ENCODE peak calls at places on chromosomes 11 and 22, in ten cellular contexts. One of them, this sample, is unnamed.

GRCh38 chr11:110130642-110131238 is 37.5 kb downstream of the ZC3H12C start:
- DNase-seq in suprapubic skin: no peak
- DNase-seq in Calu3: no peak
- DNase-seq in ovary: no peak
- DNase-seq in GM10248: no peak
- DNase-seq in breast epithelium: no peak
- DNase-seq in astrocyte of the spinal cord: peak
- DNase-seq in fibroblast of pulmonary artery: peak
- DNase-seq in nephron progenitor cell: no peak
- DNase-seq in transverse colon: peak
- DNase-seq in this sample: no peak

GRCh38 chr11:129620705-129621104 is 194.9 kb upstream of the TMEM45B start:
- DNase-seq in Calu3: no peak
- DNase-seq in transverse colon: no peak
- DNase-seq in fibroblast of pulmonary artery: no peak
- DNase-seq in GM10248: no peak
- DNase-seq in astrocyte of the spinal cord: peak
- DNase-seq in nephron progenitor cell: no peak
- DNase-seq in breast epithelium: no peak
- DNase-seq in ovary: no peak
- DNase-seq in suprapubic skin: no peak
- DNase-seq in this sample: no peak

GRCh38 chr22:19291218-19291579 is 320 bp downstream of the CLTCL1 start:
- DNase-seq in transverse colon: peak
- DNase-seq in fibroblast of pulmonary artery: peak
- DNase-seq in suprapubic skin: peak
- DNase-seq in breast epithelium: no peak
- DNase-seq in astrocyte of the spinal cord: peak
- DNase-seq in nephron progenitor cell: peak
- DNase-seq in ovary: peak
- DNase-seq in Calu3: peak
- DNase-seq in GM10248: peak
- DNase-seq in this sample: no peak

GRCh38 chr11:8593935-8594909 is at the start of gene STK33:
- DNase-seq in Calu3: peak
- DNase-seq in GM10248: peak
- DNase-seq in breast epithelium: no peak
- DNase-seq in suprapubic skin: no peak
- DNase-seq in fibroblast of pulmonary artery: peak
- DNase-seq in transverse colon: peak
- DNase-seq in ovary: peak
- DNase-seq in astrocyte of the spinal cord: peak
- DNase-seq in nephron progenitor cell: peak
- DNase-seq in this sample: no peak

GRCh38 chr11:68347345-68347744 is 35.0 kb downstream of the LRP5 start:
- DNase-seq in nephron progenitor cell: no peak
- DNase-seq in suprapubic skin: no peak
- DNase-seq in breast epithelium: no peak
- DNase-seq in astrocyte of the spinal cord: no peak
- DNase-seq in Calu3: no peak
- DNase-seq in transverse colon: no peak
- DNase-seq in ovary: no peak
- DNase-seq in fibroblast of pulmonary artery: no peak
- DNase-seq in GM10248: no peak
- DNase-seq in this sample: no peak

GRCh38 chr22:46053563-46054090 is 76.7 kb upstream of the WNT7B start:
- DNase-seq in ovary: peak
- DNase-seq in astrocyte of the spinal cord: peak
- DNase-seq in nephron progenitor cell: no peak
- DNase-seq in GM10248: no peak
- DNase-seq in transverse colon: peak
- DNase-seq in breast epithelium: peak
- DNase-seq in suprapubic skin: peak
- DNase-seq in fibroblast of pulmonary artery: peak
- DNase-seq in Calu3: peak
- DNase-seq in this sample: no peak

GRCh38 chr11:59614277-59615131 is 1.1 kb downstream of the OSBP start:
- DNase-seq in breast epithelium: no peak
- DNase-seq in ovary: no peak
- DNase-seq in GM10248: no peak
- DNase-seq in astrocyte of the spinal cord: no peak
- DNase-seq in fibroblast of pulmonary artery: peak
- DNase-seq in nephron progenitor cell: no peak
- DNase-seq in Calu3: no peak
- DNase-seq in transverse colon: no peak
- DNase-seq in suprapubic skin: no peak
- DNase-seq in this sample: no peak

GRCh38 chr11:106032861-106033260 is 10.8 kb upstream of the MSANTD4 start:
- DNase-seq in ovary: no peak
- DNase-seq in Calu3: no peak
- DNase-seq in suprapubic skin: no peak
- DNase-seq in GM10248: no peak
- DNase-seq in nephron progenitor cell: no peak
- DNase-seq in astrocyte of the spinal cord: peak
- DNase-seq in transverse colon: no peak
- DNase-seq in breast epithelium: no peak
- DNase-seq in fibroblast of pulmonary artery: no peak
- DNase-seq in this sample: no peak

DNA sequence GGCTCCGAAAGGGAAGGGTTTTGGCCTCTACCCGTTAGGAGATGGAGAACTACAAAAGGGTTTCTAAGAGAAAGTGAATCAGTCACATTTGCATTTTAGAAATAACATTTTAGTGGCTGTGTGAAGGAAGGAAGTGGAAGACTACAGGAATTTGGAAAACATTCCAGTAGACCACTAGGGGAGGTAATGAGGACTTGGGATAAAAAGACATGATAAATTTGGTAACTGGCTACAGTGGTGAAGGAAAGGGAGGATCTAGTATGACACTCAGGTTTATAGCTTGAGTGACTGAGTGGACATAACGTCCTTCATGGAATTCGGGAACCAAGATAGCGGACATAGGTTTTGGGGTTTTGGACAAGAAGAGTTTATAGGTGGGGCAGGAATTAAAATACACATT is 7.0 kb upstream of the RRM1 start:
- DNase-seq in astrocyte of the spinal cord: peak
- DNase-seq in transverse colon: no peak
- DNase-seq in breast epithelium: no peak
- DNase-seq in fibroblast of pulmonary artery: no peak
- DNase-seq in nephron progenitor cell: no peak
- DNase-seq in suprapubic skin: no peak
- DNase-seq in GM10248: no peak
- DNase-seq in Calu3: no peak
- DNase-seq in ovary: no peak
- DNase-seq in this sample: no peak
- TF ChIP-seq CTCF in astrocyte of the spinal cord: peak
- TF ChIP-seq CTCF in transverse colon: no peak
- TF ChIP-seq CTCF in breast epithelium: no peak
- TF ChIP-seq CTCF in fibroblast of pulmonary artery: peak
- TF ChIP-seq CTCF in nephron progenitor cell: peak
- TF ChIP-seq CTCF in suprapubic skin: no peak
- TF ChIP-seq CTCF in GM10248: no peak
- TF ChIP-seq CTCF in Calu3: no peak
- TF ChIP-seq CTCF in ovary: no peak
- TF ChIP-seq CTCF in this sample: peak

GRCh38 chr11:11895672-11896071 is 53.9 kb downstream of the USP47 start:
- DNase-seq in transverse colon: no peak
- DNase-seq in GM10248: no peak
- DNase-seq in ovary: no peak
- DNase-seq in fibroblast of pulmonary artery: peak
- DNase-seq in breast epithelium: no peak
- DNase-seq in suprapubic skin: no peak
- DNase-seq in nephron progenitor cell: no peak
- DNase-seq in astrocyte of the spinal cord: no peak
- DNase-seq in Calu3: no peak
- DNase-seq in this sample: no peak
- TF ChIP-seq CTCF in transverse colon: no peak
- TF ChIP-seq CTCF in GM10248: no peak
- TF ChIP-seq CTCF in ovary: no peak
- TF ChIP-seq CTCF in fibroblast of pulmonary artery: peak
- TF ChIP-seq CTCF in breast epithelium: no peak
- TF ChIP-seq CTCF in suprapubic skin: no peak
- TF ChIP-seq CTCF in nephron progenitor cell: no peak
- TF ChIP-seq CTCF in astrocyte of the spinal cord: peak
- TF ChIP-seq CTCF in Calu3: peak
- TF ChIP-seq CTCF in this sample: peak

GRCh38 chr11:119155733-119156492 is 7.1 kb downstream of the ABCG4 start:
- DNase-seq in nephron progenitor cell: peak
- DNase-seq in GM10248: no peak
- DNase-seq in astrocyte of the spinal cord: no peak
- DNase-seq in fibroblast of pulmonary artery: no peak
- DNase-seq in suprapubic skin: no peak
- DNase-seq in ovary: no peak
- DNase-seq in breast epithelium: no peak
- DNase-seq in Calu3: peak
- DNase-seq in transverse colon: peak
- DNase-seq in this sample: no peak

GRCh38 chr11:119152604-119153003 is 3.8 kb downstream of the ABCG4 start:
- DNase-seq in breast epithelium: no peak
- DNase-seq in nephron progenitor cell: no peak
- DNase-seq in GM10248: no peak
- DNase-seq in Calu3: no peak
- DNase-seq in fibroblast of pulmonary artery: no peak
- DNase-seq in astrocyte of the spinal cord: no peak
- DNase-seq in transverse colon: no peak
- DNase-seq in suprapubic skin: no peak
- DNase-seq in ovary: no peak
- DNase-seq in this sample: no peak

GRCh38 chr11:119154178-119154577 is 5.3 kb downstream of the ABCG4 start:
- DNase-seq in suprapubic skin: no peak
- DNase-seq in transverse colon: no peak
- DNase-seq in ovary: no peak
- DNase-seq in fibroblast of pulmonary artery: no peak
- DNase-seq in nephron progenitor cell: no peak
- DNase-seq in breast epithelium: no peak
- DNase-seq in astrocyte of the spinal cord: no peak
- DNase-seq in GM10248: no peak
- DNase-seq in Calu3: no peak
- DNase-seq in this sample: no peak

GRCh38 chr11:119152043-119152442 is 3.2 kb downstream of the ABCG4 start:
- DNase-seq in Calu3: no peak
- DNase-seq in GM10248: no peak
- DNase-seq in transverse colon: no peak
- DNase-seq in ovary: no peak
- DNase-seq in astrocyte of the spinal cord: no peak
- DNase-seq in fibroblast of pulmonary artery: no peak
- DNase-seq in suprapubic skin: no peak
- DNase-seq in breast epithelium: no peak
- DNase-seq in nephron progenitor cell: no peak
- DNase-seq in this sample: no peak

DNA sequence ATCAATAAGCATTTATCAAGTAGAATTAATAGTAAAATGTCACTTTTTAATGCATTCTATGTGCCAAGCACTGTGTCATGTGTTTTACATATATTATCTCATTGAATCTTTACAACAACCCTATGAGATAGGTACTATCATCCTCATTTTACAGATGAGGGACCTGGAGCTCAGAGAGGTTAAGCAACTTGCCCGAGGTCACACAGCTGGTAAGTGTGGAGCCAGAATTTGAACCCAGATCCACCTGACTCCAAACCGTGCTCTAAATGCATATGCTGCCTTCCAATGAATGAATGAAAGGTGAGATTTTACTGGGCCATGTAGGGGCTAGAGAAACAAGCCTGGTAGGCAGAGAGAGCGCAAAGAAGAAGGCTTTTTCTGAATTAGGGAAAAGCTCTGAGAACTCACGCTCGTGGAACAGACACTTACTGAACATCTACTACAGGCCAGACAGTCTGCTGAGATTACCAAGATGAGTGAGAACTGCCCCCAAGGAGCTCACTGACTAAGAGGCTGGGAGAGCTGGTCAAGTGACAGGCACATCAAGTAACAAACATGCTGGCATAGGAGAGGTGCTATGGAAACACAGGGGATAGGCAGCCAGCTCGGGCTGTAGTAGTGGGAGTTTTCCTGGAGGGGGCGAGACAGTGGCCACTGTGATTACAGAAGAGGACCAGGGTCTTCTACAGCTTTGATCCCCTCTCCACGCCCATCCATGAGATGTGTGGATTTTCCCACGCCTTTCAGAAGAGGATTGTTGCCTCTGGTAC is 4.4 kb downstream of the ABCG4 start:
- DNase-seq in GM10248: no peak
- DNase-seq in Calu3: no peak
- DNase-seq in fibroblast of pulmonary artery: no peak
- DNase-seq in breast epithelium: no peak
- DNase-seq in transverse colon: no peak
- DNase-seq in suprapubic skin: no peak
- DNase-seq in ovary: no peak
- DNase-seq in astrocyte of the spinal cord: no peak
- DNase-seq in nephron progenitor cell: no peak
- DNase-seq in this sample: no peak
- TF ChIP-seq CTCF in GM10248: no peak
- TF ChIP-seq CTCF in Calu3: no peak
- TF ChIP-seq CTCF in fibroblast of pulmonary artery: no peak
- TF ChIP-seq CTCF in breast epithelium: no peak
- TF ChIP-seq CTCF in transverse colon: no peak
- TF ChIP-seq CTCF in suprapubic skin: no peak
- TF ChIP-seq CTCF in ovary: no peak
- TF ChIP-seq CTCF in astrocyte of the spinal cord: no peak
- TF ChIP-seq CTCF in nephron progenitor cell: peak
- TF ChIP-seq CTCF in this sample: peak

GRCh38 chr22:47593291-47593690 is 830.8 kb downstream of the TBC1D22A start:
- DNase-seq in suprapubic skin: peak
- DNase-seq in Calu3: no peak
- DNase-seq in nephron progenitor cell: no peak
- DNase-seq in fibroblast of pulmonary artery: no peak
- DNase-seq in ovary: no peak
- DNase-seq in astrocyte of the spinal cord: no peak
- DNase-seq in breast epithelium: no peak
- DNase-seq in transverse colon: no peak
- DNase-seq in GM10248: no peak
- DNase-seq in this sample: no peak

GRCh38 chr22:47596176-47596690 is 833.8 kb downstream of the TBC1D22A start:
- DNase-seq in suprapubic skin: peak
- DNase-seq in nephron progenitor cell: no peak
- DNase-seq in astrocyte of the spinal cord: no peak
- DNase-seq in breast epithelium: no peak
- DNase-seq in Calu3: no peak
- DNase-seq in transverse colon: no peak
- DNase-seq in fibroblast of pulmonary artery: no peak
- DNase-seq in ovary: no peak
- DNase-seq in GM10248: no peak
- DNase-seq in this sample: no peak

GRCh38 chr22:47597041-47597440 is 834.6 kb downstream of the TBC1D22A start:
- DNase-seq in astrocyte of the spinal cord: no peak
- DNase-seq in ovary: no peak
- DNase-seq in nephron progenitor cell: no peak
- DNase-seq in GM10248: no peak
- DNase-seq in suprapubic skin: peak
- DNase-seq in breast epithelium: no peak
- DNase-seq in Calu3: no peak
- DNase-seq in fibroblast of pulmonary artery: no peak
- DNase-seq in transverse colon: no peak
- DNase-seq in this sample: no peak

GRCh38 chr22:47593911-47594311 is 831.5 kb downstream of the TBC1D22A start:
- DNase-seq in suprapubic skin: peak
- DNase-seq in breast epithelium: no peak
- DNase-seq in GM10248: no peak
- DNase-seq in transverse colon: no peak
- DNase-seq in astrocyte of the spinal cord: no peak
- DNase-seq in fibroblast of pulmonary artery: no peak
- DNase-seq in nephron progenitor cell: no peak
- DNase-seq in ovary: no peak
- DNase-seq in Calu3: no peak
- DNase-seq in this sample: no peak

DNA sequence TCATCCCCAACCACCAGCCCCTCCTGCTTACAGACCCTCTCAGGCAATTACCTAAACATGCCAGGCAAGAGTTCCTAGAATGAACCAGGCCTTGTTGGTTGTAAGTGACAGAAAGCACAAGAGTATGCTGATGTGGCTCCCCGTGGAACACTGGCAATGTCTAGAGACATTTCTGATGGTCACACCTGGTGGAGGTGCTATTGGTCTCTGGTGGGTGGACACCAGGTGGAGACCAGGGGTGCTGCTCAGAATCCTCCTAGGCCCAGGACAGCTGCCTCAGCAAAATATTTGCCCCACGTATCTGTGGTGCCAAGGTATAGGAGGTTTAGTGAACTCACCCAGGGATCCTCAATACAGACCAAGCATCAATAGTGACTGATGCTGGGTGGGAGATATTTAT is 832.7 kb downstream of the TBC1D22A start:
- DNase-seq in astrocyte of the spinal cord: no peak
- DNase-seq in GM10248: no peak
- DNase-seq in breast epithelium: no peak
- DNase-seq in fibroblast of pulmonary artery: no peak
- DNase-seq in transverse colon: no peak
- DNase-seq in Calu3: no peak
- DNase-seq in ovary: no peak
- DNase-seq in nephron progenitor cell: no peak
- DNase-seq in suprapubic skin: peak
- DNase-seq in this sample: no peak
- TF ChIP-seq CTCF in astrocyte of the spinal cord: no peak
- TF ChIP-seq CTCF in GM10248: no peak
- TF ChIP-seq CTCF in breast epithelium: no peak
- TF ChIP-seq CTCF in fibroblast of pulmonary artery: no peak
- TF ChIP-seq CTCF in transverse colon: no peak
- TF ChIP-seq CTCF in Calu3: no peak
- TF ChIP-seq CTCF in ovary: no peak
- TF ChIP-seq CTCF in nephron progenitor cell: no peak
- TF ChIP-seq CTCF in suprapubic skin: no peak
- TF ChIP-seq CTCF in this sample: no peak